ENCODE peak calls at places on chromosomes 3 and 15, in seven cellular contexts. W, O, P, N, E, U and X are unnamed samples. For H3K27me3, the result is how much of the 10 kb centered on the place peaks cover.

GRCh38 chr15:31298707-31299172 is 27.9 kb upstream of the KLF13 start:
- DNase-seq in U (no peak), W (no peak), O (no peak), N (no peak), P (peak), E (no peak), X (no peak)

GRCh38 chr15:25439456-25439836 is 622 bp upstream of the UBE3A start:
- DNase-seq in P (peak), O (no peak), W (peak), U (no peak), E (peak), N (peak), X (peak)

GRCh38 chr15:59249816-59250215 is 43.2 kb downstream of the LDHAL6B start:
- DNase-seq in O (no peak), U (no peak), E (no peak), W (no peak), P (no peak), N (no peak), X (no peak)

GRCh38 chr15:87722941-87723691 is 533.4 kb downstream of the NTRK3 start:
- DNase-seq in O (no peak), N (no peak), W (peak), U (no peak), P (no peak), E (no peak), X (no peak)

GRCh38 chr15:71471347-71471746 is 339.0 kb upstream of the NR2E3 start:
- DNase-seq in E (peak), N (no peak), U (no peak), P (no peak), W (peak), O (no peak), X (no peak)

GRCh38 chr15:72369964-72370363 is 5.8 kb downstream of the HEXA start:
- DNase-seq in P (no peak), E (no peak), W (no peak), O (no peak), U (no peak), N (no peak), X (no peak)

GRCh38 chr3:57112206-57112605 is 51.7 kb downstream of the SPATA12 start:
- DNase-seq in W (no peak), N (no peak), U (no peak), O (no peak), P (no peak), E (peak), X (no peak)

GRCh38 chr3:116929534-116930222 is 220.1 kb downstream of the TUSC7 start:
- DNase-seq in U (no peak), W (no peak), E (no peak), P (no peak), O (no peak), N (peak), X (no peak)

GRCh38 chr15:69820819-69821218 is 276.9 kb downstream of the TLE3 start:
- DNase-seq in E (peak), P (no peak), O (no peak), W (peak), N (no peak), U (no peak), X (peak)

GRCh38 chr3:185789891-185790830 is 34.7 kb downstream of the IGF2BP2 start:
- DNase-seq in W (peak), E (no peak), O (no peak), P (no peak), U (no peak), N (no peak), X (no peak)

GRCh38 chr15:38058596-38059075 is 124.2 kb downstream of the TMCO5A start:
- DNase-seq in N (no peak), P (no peak), O (no peak), E (no peak), U (no peak), W (peak), X (no peak)

GRCh38 chr3:77321646-77322045 is 281.7 kb downstream of the ROBO2 start:
- DNase-seq in E (no peak), O (no peak), W (no peak), N (no peak), U (no peak), P (no peak), X (no peak)

GRCh38 chr15:58441376-58442070 is 9.7 kb downstream of the LIPC start:
- DNase-seq in E (no peak), P (no peak), O (no peak), W (peak), N (peak), U (no peak), X (peak)

GRCh38 chr15:89900849-89901248 is 7.1 kb upstream of the AP3S2 start:
- DNase-seq in W (no peak), U (peak), P (no peak), E (no peak), N (no peak), O (no peak), X (no peak)

GRCh38 chr15:62163847-62164499 is 1.1 kb downstream of the C2CD4B start:
- DNase-seq in E (peak), U (no peak), N (no peak), W (no peak), P (peak), O (no peak), X (no peak)

GRCh38 chr3:133573629-133574194 is at the start of gene CDV3:
- DNase-seq in N (no peak), P (no peak), O (peak), U (no peak), E (no peak), W (no peak), X (no peak)

GRCh38 chr3:122324871-122325323 is at the start of gene CSTA:
- DNase-seq in P (no peak), W (no peak), O (no peak), E (no peak), N (peak), U (no peak), X (no peak)

GRCh38 chr3:63644212-63644777 is 8.2 kb upstream of the SNTN start:
- DNase-seq in W (no peak), E (peak), U (no peak), O (no peak), P (no peak), N (no peak), X (no peak)

GRCh38 chr3:130787422-130788068 is 40.9 kb upstream of the PIK3R4 start:
- DNase-seq in E (no peak), U (no peak), P (no peak), W (no peak), O (no peak), N (no peak), X (no peak)

GRCh38 chr15:91253605-91254004 is 153.5 kb downstream of the SV2B start:
- DNase-seq in E (no peak), N (no peak), O (no peak), P (no peak), U (no peak), W (no peak), X (no peak)

GRCh38 chr3:130950124-130950523 is 56.2 kb downstream of the ATP2C1 start:
- DNase-seq in U (no peak), E (no peak), N (no peak), P (no peak), O (no peak), W (no peak), X (no peak)

GRCh38 chr15:35174948-35175347 is 89.9 kb upstream of the NANOGP8 start:
- DNase-seq in E (no peak), N (no peak), O (no peak), W (no peak), P (no peak), U (no peak), X (no peak)

GRCh38 chr15:68184616-68185470 is 20.3 kb downstream of the CALML4 start:
- DNase-seq in N (no peak), E (no peak), O (no peak), W (no peak), U (no peak), P (no peak), X (no peak)

GRCh38 chr15:67997996-67998395 is 56.1 kb upstream of the PIAS1 start:
- DNase-seq in N (peak), P (no peak), U (no peak), E (no peak), W (peak), O (no peak), X (peak)

GRCh38 chr15:60766391-60767128 is 287.6 kb upstream of the ICE2 start:
- DNase-seq in U (no peak), N (no peak), W (no peak), P (no peak), E (peak), O (no peak), X (no peak)

GRCh38 chr3:134453631-134454030 is 32.2 kb downstream of the ANAPC13 start:
- DNase-seq in W (no peak), P (no peak), O (no peak), N (no peak), E (peak), U (no peak), X (no peak)

GRCh38 chr15:95872366-95872771 is 458.1 kb upstream of the NR2F2 start:
- DNase-seq in P (no peak), O (no peak), E (peak), U (no peak), N (peak), W (peak), X (peak)

GRCh38 chr3:51937611-51938450 is 3.9 kb downstream of the RRP9 start:
- DNase-seq in E (no peak), O (no peak), P (peak), W (no peak), U (no peak), N (no peak), X (no peak)

GRCh38 chr3:118550556-118550955 is 484.1 kb downstream of the IGSF11 start:
- DNase-seq in E (no peak), W (no peak), U (no peak), O (no peak), N (no peak), P (no peak), X (no peak)
- H3K27ac ChIP-seq in E (no peak), W (no peak), U (no peak), O (no peak), N (no peak), P (no peak), X (no peak)

GRCh38 chr3:3448468-3448867 is 269.0 kb upstream of the CRBN start:
- DNase-seq in E (no peak), W (no peak), O (no peak), U (no peak), P (no peak), N (no peak), X (no peak)
- H3K4me3 ChIP-seq in E (no peak), W (no peak), O (no peak), U (no peak), P (no peak), N (no peak), X (no peak)

GRCh38 chr3:112261742-112262141 is 32.3 kb downstream of the SLC9C1 start:
- DNase-seq in P (no peak), E (no peak), O (no peak), U (no peak), W (no peak), N (no peak), X (no peak)
- H3K27me3 ChIP-seq in P (under half), E (under half), O (under half), U (under half), W (under half), N (under half), X (under half)

GRCh38 chr3:6142707-6143106 is 718.2 kb upstream of the GRM7 start:
- DNase-seq in E (no peak), N (no peak), O (no peak), U (no peak), P (no peak), W (no peak), X (no peak)
- H3K27ac ChIP-seq in E (no peak), N (no peak), O (no peak), U (no peak), P (no peak), W (no peak), X (no peak)

GRCh38 chr3:190345027-190345821 is 23.0 kb upstream of the CLDN1 start:
- DNase-seq in O (no peak), E (peak), N (peak), U (no peak), P (no peak), W (peak), X (peak)
- H3K4me3 ChIP-seq in O (no peak), E (no peak), N (no peak), U (no peak), P (no peak), W (peak), X (no peak)

DNA sequence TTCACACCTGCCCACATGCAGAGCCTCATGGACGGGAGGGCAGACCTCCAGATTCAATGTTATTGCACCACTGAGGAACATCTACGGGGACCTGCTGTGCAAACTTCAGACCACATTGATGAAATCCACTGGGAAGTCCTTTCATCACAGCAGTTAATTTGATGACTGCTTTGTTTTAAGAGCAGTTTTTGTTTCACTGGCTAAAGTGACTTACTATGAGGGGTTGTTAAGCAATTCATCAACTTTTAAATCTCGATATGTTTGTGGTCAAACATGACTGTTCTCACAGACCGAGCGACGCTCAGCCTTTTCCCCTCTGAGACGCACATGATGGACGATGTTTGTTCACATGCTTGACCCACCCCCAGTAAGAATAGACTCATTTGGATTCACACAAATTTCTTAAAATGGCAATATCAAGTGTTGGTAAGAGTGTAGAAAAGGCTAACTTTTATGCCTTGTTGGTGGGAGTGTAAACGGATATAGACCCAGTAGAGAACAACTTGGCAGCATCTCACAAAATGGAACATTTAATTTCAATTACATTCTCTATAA is 35.9 kb upstream of the IREB2 start:
- DNase-seq in P (no peak), O (no peak), N (no peak), E (no peak), W (no peak), U (no peak), X (no peak)
- H3K27me3 ChIP-seq in P (under half), O (under half), N (under half), E (under half), W (under half), U (under half), X (under half)